ENCODE peak calls at places on chromosomes 6 and 20, in eight cellular contexts. K is ovary, D is endothelial cell of umbilical vein, L is uterus, B is BE2C, U is right lobe of liver, C is mucosa of descending colon, P is upper lobe of right lung. R is an unnamed sample.
A peak's percentile ranks its signal among the peaks of the same experiment; 100 is the strongest.

GRCh38 chr6:127366281-127367022 is 23.0 kb upstream of the ECHDC1 start:
- DNase-seq in D (peak; percentile 36), C (no peak), P (no peak), B (no peak), K (no peak), L (no peak), U (no peak), R (no peak)

GRCh38 chr6:163823577-163823976 is 409.1 kb downstream of the QKI start:
- DNase-seq in U (no peak), K (no peak), B (no peak), P (no peak), D (no peak), L (no peak), C (no peak), R (no peak)

GRCh38 chr6:25360611-25361010 is 81.4 kb downstream of the CARMIL1 start:
- DNase-seq in D (no peak), U (no peak), P (no peak), C (no peak), L (no peak), B (no peak), K (no peak), R (no peak)

GRCh38 chr6:40722553-40723258 is 135.5 kb upstream of the LRFN2 start:
- DNase-seq in B (no peak), L (no peak), K (no peak), D (no peak), C (no peak), P (no peak), U (peak; percentile 28), R (no peak)

GRCh38 chr20:5785146-5785545 is 34.9 kb downstream of the SHLD1 start:
- DNase-seq in K (no peak), D (no peak), U (no peak), C (no peak), B (no peak), L (no peak), P (no peak), R (no peak)

GRCh38 chr6:28565823-28566526 is 40.3 kb downstream of the GPX5 start:
- DNase-seq in C (no peak), K (no peak), L (no peak), P (no peak), B (no peak), U (no peak), D (no peak), R (no peak)

GRCh38 chr6:82072113-82072512 is 175.4 kb downstream of the IBTK start:
- DNase-seq in U (no peak), P (no peak), K (no peak), D (no peak), C (no peak), B (no peak), L (no peak), R (no peak)

GRCh38 chr6:142421285-142422202 is 119.7 kb downstream of the ADGRG6 start:
- DNase-seq in D (no peak), L (no peak), K (no peak), U (no peak), B (no peak), C (no peak), P (no peak), R (no peak)

GRCh38 chr20:58696411-58696961 is 3.9 kb downstream of the NPEPL1 start:
- DNase-seq in L (no peak), P (peak; percentile 58), K (peak; percentile 17), B (no peak), U (no peak), D (no peak), C (no peak), R (peak; percentile 8)

GRCh38 chr6:84615987-84616386 is 148.4 kb downstream of the TBX18 start:
- DNase-seq in D (no peak), U (no peak), K (no peak), C (no peak), P (no peak), B (no peak), L (no peak), R (no peak)

GRCh38 chr6:70956451-70957283 is at the start of gene B3GAT2:
- DNase-seq in C (no peak), B (peak; percentile 39), K (peak; percentile 18), L (no peak), D (peak; percentile 23), U (peak; percentile 30), P (peak; percentile 67), R (no peak)

GRCh38 chr20:56831795-56832194 is 202.7 kb downstream of the TFAP2C start:
- DNase-seq in P (no peak), L (no peak), U (no peak), K (no peak), D (no peak), C (no peak), B (no peak), R (no peak)

GRCh38 chr6:127276336-127276735 is 9.7 kb downstream of the RNF146 start:
- DNase-seq in C (no peak), P (no peak), U (no peak), B (no peak), D (no peak), K (no peak), L (no peak), R (no peak)

GRCh38 chr20:10929023-10929422 is 255.2 kb upstream of the JAG1 start:
- DNase-seq in P (no peak), C (no peak), L (no peak), B (no peak), D (no peak), K (no peak), U (no peak), R (no peak)

GRCh38 chr6:134984821-134985220 is 34.9 kb upstream of the ALDH8A1 start:
- DNase-seq in C (no peak), K (no peak), P (no peak), D (peak; percentile 72), U (no peak), L (no peak), B (no peak), R (no peak)

GRCh38 chr6:143441680-143442359 is 8.7 kb downstream of the ADAT2 start:
- DNase-seq in P (no peak), U (no peak), L (no peak), B (no peak), D (no peak), C (no peak), K (no peak), R (no peak)

GRCh38 chr20:63312690-63313348 is 19.8 kb downstream of the COL20A1 start:
- DNase-seq in K (peak; percentile 67), D (no peak), B (no peak), C (peak; percentile 37), L (no peak), U (no peak), P (no peak), R (no peak)

GRCh38 chr6:106510090-106510970 is 119.0 kb downstream of the RTN4IP1 start:
- DNase-seq in D (no peak), C (peak; percentile 92), P (peak; percentile 92), K (peak; percentile 45), L (peak; percentile 44), B (no peak), U (peak; percentile 76), R (no peak)

GRCh38 chr6:75751443-75751842 is 2.4 kb downstream of the MYO6 start:
- DNase-seq in K (no peak), C (no peak), L (no peak), B (no peak), U (no peak), D (peak; percentile 88), P (no peak), R (no peak)

DNA sequence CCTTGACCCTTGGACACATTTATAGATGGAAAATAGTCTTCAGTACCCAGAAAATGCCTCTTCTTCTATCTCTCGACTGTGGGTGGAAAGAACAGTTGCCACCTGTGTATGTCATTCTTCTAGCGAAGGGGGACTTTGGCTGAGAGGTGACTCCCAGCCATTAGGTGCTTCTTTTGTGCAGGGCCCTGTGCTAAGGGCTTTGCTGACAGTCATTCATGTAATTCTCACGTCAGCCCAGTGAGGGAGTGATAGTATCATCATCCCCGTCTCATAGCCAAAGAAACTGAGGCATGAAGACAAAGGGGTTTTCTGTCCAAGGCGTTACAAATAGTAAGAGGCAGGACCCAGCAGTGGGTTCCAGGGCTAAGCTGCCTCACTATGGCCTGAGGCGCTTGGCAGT is 160.8 kb downstream of the SCML4 start:
- DNase-seq in L (no peak), B (no peak), K (no peak), P (no peak), D (no peak), C (no peak), U (no peak), R (no peak)
- H3K4me1 ChIP-seq in L (no peaks in the 10 kb centered on the region), B (peaks cover 23% of the 10 kb centered on the region), K (peaks cover 17% of the 10 kb centered on the region), P (peaks cover 3% of the 10 kb centered on the region), D (peaks cover 14% of the 10 kb centered on the region), C (no peaks in the 10 kb centered on the region), U (no peaks in the 10 kb centered on the region), R (peaks cover 76% of the 10 kb centered on the region)

DNA sequence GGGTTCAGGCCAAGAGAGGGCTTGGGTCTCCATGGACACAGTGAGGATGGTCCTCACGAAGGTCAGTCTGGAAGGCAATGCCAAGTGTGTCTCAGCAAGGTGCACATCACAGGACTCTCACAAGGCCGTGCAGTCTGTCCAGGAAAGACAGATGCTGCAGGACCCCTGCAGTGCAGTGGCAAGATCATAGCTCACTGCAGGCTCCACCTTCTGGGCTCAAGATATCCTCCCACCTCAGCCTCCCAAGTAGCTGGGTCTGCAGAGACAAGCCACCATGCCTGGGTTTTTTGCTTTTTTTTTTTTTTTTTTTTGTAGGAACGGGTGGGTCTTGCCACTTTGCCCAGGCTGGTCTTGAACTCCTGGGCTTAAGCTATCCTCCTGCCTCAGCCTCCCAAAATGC is 26.4 kb downstream of the ZMYND8 start:
- DNase-seq in K (no peak), C (no peak), U (no peak), D (no peak), B (no peak), L (no peak), P (no peak), R (no peak)
- H3K4me1 ChIP-seq in K (peaks cover 24% of the 10 kb centered on the region), C (peaks cover 33% of the 10 kb centered on the region), U (no peaks in the 10 kb centered on the region), D (peaks cover 58% of the 10 kb centered on the region), B (peaks cover 21% of the 10 kb centered on the region), L (peaks cover 10% of the 10 kb centered on the region), P (peaks cover 48% of the 10 kb centered on the region), R (peaks cover 72% of the 10 kb centered on the region)

GRCh38 chr6:164859791-164860190 is 449.6 kb downstream of the C6orf118 start:
- DNase-seq in L (no peak), D (no peak), P (no peak), K (no peak), U (no peak), B (no peak), C (no peak), R (no peak)

GRCh38 chr6:164856138-164856537 is 453.3 kb downstream of the C6orf118 start:
- DNase-seq in C (no peak), L (no peak), K (no peak), U (no peak), P (no peak), B (no peak), D (no peak), R (no peak)

DNA sequence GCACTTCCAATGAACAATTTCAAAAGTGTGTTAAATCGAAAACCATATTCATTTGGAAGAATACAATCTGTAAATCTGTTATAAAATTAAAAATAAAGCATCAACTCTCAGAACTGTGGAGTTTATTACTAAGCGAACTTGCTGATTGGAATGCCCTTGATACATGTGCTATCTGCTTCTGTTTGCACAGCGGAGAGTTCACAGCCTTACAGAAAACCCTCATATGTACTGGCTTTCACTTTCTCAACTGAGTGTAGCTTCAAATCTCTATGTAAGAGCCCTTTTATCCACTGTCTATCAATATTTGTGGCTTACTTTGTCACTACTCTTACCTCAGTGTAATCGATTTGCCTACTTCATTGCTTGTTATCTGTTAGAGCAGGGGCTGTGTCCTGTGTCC is 447.4 kb downstream of the C6orf118 start:
- DNase-seq in B (no peak), D (no peak), P (no peak), C (no peak), L (no peak), U (no peak), K (no peak), R (no peak)
- H3K4me1 ChIP-seq in B (no peaks in the 10 kb centered on the region), D (no peaks in the 10 kb centered on the region), P (no peaks in the 10 kb centered on the region), C (no peaks in the 10 kb centered on the region), L (no peaks in the 10 kb centered on the region), U (no peaks in the 10 kb centered on the region), K (no peaks in the 10 kb centered on the region), R (no peaks in the 10 kb centered on the region)

GRCh38 chr6:13432526-13433218 is 54.7 kb downstream of the GFOD1 start:
- DNase-seq in P (no peak), B (no peak), L (no peak), C (no peak), U (no peak), D (no peak), K (no peak), R (no peak)
- H3K4me1 ChIP-seq in P (peaks cover 23% of the 10 kb centered on the region), B (peaks cover 12% of the 10 kb centered on the region), L (no peaks in the 10 kb centered on the region), C (no peaks in the 10 kb centered on the region), U (no peaks in the 10 kb centered on the region), D (peaks cover 12% of the 10 kb centered on the region), K (no peaks in the 10 kb centered on the region), R (peaks cover 42% of the 10 kb centered on the region)